ENCODE peak calls at places on chromosomes 5 and 9, in seven cellular contexts. H, I, J, M, A, N and D are unnamed samples.

GRCh38 chr5:59583810-59584562 is 309.5 kb downstream of the PDE4D start:
- DNase-seq in H (no peak), I (no peak), J (no peak), M (peak), A (no peak), N (no peak), D (no peak)

GRCh38 chr5:142568271-142568995 is 117.5 kb downstream of the FGF1 start:
- DNase-seq in H (no peak), I (no peak), J (no peak), M (peak), A (no peak), N (peak), D (no peak)

GRCh38 chr9:107712390-107712789 is 222.8 kb upstream of the KLF4 start:
- DNase-seq in H (no peak), I (no peak), J (no peak), M (peak), A (no peak), N (peak), D (no peak)

GRCh38 chr9:133666387-133666786 is 30.2 kb downstream of the DBH start:
- DNase-seq in H (no peak), I (no peak), J (no peak), M (no peak), A (no peak), N (no peak), D (no peak)

GRCh38 chr9:84146893-84147705 is 166.5 kb downstream of the RMI1 start:
- DNase-seq in H (no peak), I (no peak), J (no peak), M (peak), A (no peak), N (no peak), D (no peak)

GRCh38 chr5:16508730-16509531 is 43.3 kb upstream of the ZNF622 start:
- DNase-seq in H (no peak), I (no peak), J (no peak), M (no peak), A (no peak), N (no peak), D (no peak)

GRCh38 chr9:109561137-109561536 is 63.0 kb upstream of the PTPN3 start:
- DNase-seq in H (no peak), I (no peak), J (no peak), M (no peak), A (no peak), N (no peak), D (no peak)

GRCh38 chr9:133818444-133818843 is 80.3 kb upstream of the SARDH start:
- DNase-seq in H (no peak), I (no peak), J (no peak), M (no peak), A (no peak), N (peak), D (no peak)

GRCh38 chr5:66960373-66961137 is 236.0 kb downstream of the CD180 start:
- DNase-seq in H (no peak), I (no peak), J (no peak), M (peak), A (no peak), N (peak), D (no peak)